ENCODE peak calls at places on chromosomes 4 and X, in ten cellular contexts. O, R, A, C, F, H, D, S, Q and U are unnamed samples.

GRCh38 chr4:124631760-124632159 is 80.8 kb downstream of the ANKRD50 start:
- DNase-seq in R (no peak), C (peak), F (no peak), H (peak), Q (no peak), A (peak), O (peak), D (peak), S (peak), U (no peak)

GRCh38 chrX:71222929-71223328 is at the start of gene GJB1:
- DNase-seq in F (no peak), A (no peak), R (no peak), D (no peak), O (no peak), Q (no peak), H (no peak), S (no peak), C (no peak), U (peak)

GRCh38 chrX:943035-943434 is 269.4 kb downstream of the CRLF2 start:
- DNase-seq in Q (no peak), R (no peak), A (no peak), D (no peak), S (no peak), O (no peak), C (no peak), F (no peak), H (no peak), U (no peak)

GRCh38 chrX:2608638-2609430 is 82.3 kb upstream of the CD99 start:
- DNase-seq in Q (peak), A (no peak), R (peak), C (peak), D (peak), O (peak), S (peak), H (peak), F (peak), U (peak)

GRCh38 chr4:76430519-76431388 is 4.3 kb upstream of the SHROOM3 start:
- DNase-seq in S (peak), Q (peak), F (no peak), H (peak), D (no peak), A (peak), R (no peak), C (peak), O (peak), U (peak)

GRCh38 chr4:185589067-185589844 is 53.9 kb upstream of the PDLIM3 start:
- DNase-seq in R (no peak), H (no peak), F (no peak), D (no peak), S (peak), Q (no peak), O (no peak), C (peak), A (no peak), U (no peak)

GRCh38 chr4:176198316-176198903 is 3.0 kb upstream of the SPATA4 start:
- DNase-seq in O (no peak), F (peak), Q (no peak), S (no peak), C (no peak), A (no peak), H (no peak), D (no peak), R (no peak), U (no peak)

GRCh38 chr4:185868983-185869938 is 57.3 kb upstream of the SORBS2 start:
- DNase-seq in R (no peak), Q (no peak), H (no peak), F (no peak), D (no peak), S (no peak), O (no peak), C (no peak), A (no peak), U (no peak)

GRCh38 chr4:6834867-6835266 is 52.3 kb downstream of the KIAA0232 start:
- DNase-seq in F (no peak), C (peak), S (no peak), D (no peak), O (no peak), A (no peak), R (no peak), Q (no peak), H (no peak), U (no peak)

GRCh38 chr4:118087366-118087765 is 53.1 kb downstream of the NDST3 start:
- DNase-seq in H (no peak), A (peak), F (no peak), D (no peak), S (no peak), O (no peak), C (no peak), Q (no peak), R (no peak), U (no peak)

GRCh38 chr4:68218044-68218443 is 27.4 kb downstream of the TMPRSS11B start:
- DNase-seq in F (no peak), A (no peak), H (no peak), O (no peak), Q (no peak), D (no peak), S (peak), C (peak), R (no peak), U (no peak)

GRCh38 chr4:184802203-184803015 is 23.4 kb downstream of the ACSL1 start:
- DNase-seq in C (peak), S (peak), O (no peak), R (no peak), D (no peak), H (no peak), A (no peak), F (no peak), Q (no peak), U (no peak)

GRCh38 chr4:109301691-109302365 is 630 bp downstream of the COL25A1 start:
- DNase-seq in F (peak), D (no peak), S (no peak), Q (no peak), A (no peak), R (no peak), H (no peak), C (no peak), O (no peak), U (peak)

GRCh38 chr4:163548481-163549243 is 54.2 kb downstream of the TMA16 start:
- DNase-seq in S (peak), D (no peak), R (no peak), Q (peak), F (no peak), A (peak), C (peak), O (peak), H (no peak), U (no peak)

GRCh38 chrX:107624893-107625292 is 3.4 kb upstream of the PRPS1 start:
- DNase-seq in S (no peak), C (no peak), A (no peak), R (no peak), H (no peak), O (no peak), Q (no peak), F (no peak), D (no peak), U (no peak)

GRCh38 chr4:141153751-141154510 is 20.7 kb upstream of the RNF150 start:
- DNase-seq in D (no peak), C (peak), Q (no peak), F (no peak), S (peak), H (peak), O (no peak), A (no peak), R (no peak), U (no peak)

GRCh38 chr4:111020961-111021360 is 398.1 kb upstream of the PITX2 start:
- DNase-seq in R (no peak), O (no peak), S (no peak), D (no peak), H (no peak), Q (no peak), A (no peak), F (no peak), C (no peak), U (no peak)

GRCh38 chrX:132652871-132653270 is 164.0 kb upstream of the MBNL3 start:
- DNase-seq in H (no peak), Q (no peak), R (no peak), O (no peak), F (no peak), A (no peak), C (no peak), S (no peak), D (no peak), U (no peak)

GRCh38 chrX:100685284-100685996 is 41.4 kb downstream of the SRPX2 start:
- DNase-seq in D (no peak), O (peak), A (peak), C (peak), S (peak), F (peak), R (peak), Q (peak), H (peak), U (peak)

GRCh38 chrX:130393451-130394074 is 8.1 kb upstream of the GPR119 start:
- DNase-seq in O (peak), R (no peak), Q (no peak), S (peak), F (peak), C (peak), A (peak), D (no peak), H (peak), U (peak)

GRCh38 chrX:2781698-2782097 is 29.9 kb downstream of the XG start:
- DNase-seq in R (no peak), A (no peak), F (no peak), D (no peak), O (no peak), S (no peak), Q (no peak), C (no peak), H (no peak), U (no peak)

GRCh38 chr4:110633358-110634319 is 10.8 kb upstream of the PITX2 start:
- DNase-seq in D (no peak), S (no peak), O (no peak), F (peak), Q (no peak), H (no peak), C (no peak), R (no peak), A (no peak), U (no peak)

GRCh38 chr4:100462206-100462605 is 55.6 kb downstream of the EMCN start:
- DNase-seq in C (peak), Q (no peak), D (no peak), O (peak), F (no peak), R (no peak), A (no peak), H (no peak), S (peak), U (no peak)

GRCh38 chrX:87402256-87402655 is 115.3 kb upstream of the KLHL4 start:
- DNase-seq in F (no peak), H (no peak), C (no peak), O (no peak), D (no peak), R (no peak), Q (no peak), A (no peak), S (no peak), U (no peak)

GRCh38 chr4:87575983-87576382 is 32.3 kb upstream of the DSPP start:
- DNase-seq in O (no peak), D (no peak), S (no peak), Q (no peak), R (no peak), F (no peak), H (no peak), C (no peak), A (no peak), U (no peak)

GRCh38 chr4:4659871-4660651 is 118.2 kb upstream of the STX18 start:
- DNase-seq in Q (no peak), S (peak), H (no peak), O (peak), R (no peak), A (peak), D (no peak), F (no peak), C (peak), U (no peak)

GRCh38 chr4:138919094-138919936 is 96.3 kb upstream of the NOCT start:
- DNase-seq in A (peak), O (peak), Q (peak), C (peak), R (peak), S (peak), H (peak), F (peak), D (no peak), U (peak)
- TF ChIP-seq CTCF in A (peak), O (peak), Q (peak), C (peak), R (peak), S (peak), H (no peak), F (peak), D (peak), U (peak)

DNA sequence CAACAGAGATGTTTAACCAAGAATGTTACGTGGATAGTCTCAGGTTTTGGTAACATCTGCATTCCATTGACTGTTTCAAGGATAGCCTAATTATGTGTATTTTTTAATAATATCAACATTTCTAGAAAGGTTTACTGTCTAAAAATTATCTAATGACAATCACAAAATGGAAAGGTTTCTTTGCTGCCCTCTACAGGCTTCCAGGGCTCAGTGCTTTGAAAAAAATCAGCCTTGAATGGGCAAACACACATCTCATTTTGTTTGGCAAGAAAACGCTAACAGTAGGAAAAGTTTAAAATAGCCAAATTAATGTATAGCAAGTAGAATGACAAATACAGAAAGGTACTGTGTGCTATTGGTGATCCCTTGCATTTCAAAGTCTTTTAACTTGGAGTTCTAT is 223.4 kb upstream of the PRPS2 start:
- DNase-seq in H (no peak), A (no peak), R (no peak), Q (peak), F (no peak), C (peak), S (no peak), D (no peak), O (peak), U (no peak)
- TF ChIP-seq CTCF in H (no peak), A (peak), R (no peak), Q (peak), F (peak), C (peak), S (peak), D (no peak), O (peak), U (peak)

DNA sequence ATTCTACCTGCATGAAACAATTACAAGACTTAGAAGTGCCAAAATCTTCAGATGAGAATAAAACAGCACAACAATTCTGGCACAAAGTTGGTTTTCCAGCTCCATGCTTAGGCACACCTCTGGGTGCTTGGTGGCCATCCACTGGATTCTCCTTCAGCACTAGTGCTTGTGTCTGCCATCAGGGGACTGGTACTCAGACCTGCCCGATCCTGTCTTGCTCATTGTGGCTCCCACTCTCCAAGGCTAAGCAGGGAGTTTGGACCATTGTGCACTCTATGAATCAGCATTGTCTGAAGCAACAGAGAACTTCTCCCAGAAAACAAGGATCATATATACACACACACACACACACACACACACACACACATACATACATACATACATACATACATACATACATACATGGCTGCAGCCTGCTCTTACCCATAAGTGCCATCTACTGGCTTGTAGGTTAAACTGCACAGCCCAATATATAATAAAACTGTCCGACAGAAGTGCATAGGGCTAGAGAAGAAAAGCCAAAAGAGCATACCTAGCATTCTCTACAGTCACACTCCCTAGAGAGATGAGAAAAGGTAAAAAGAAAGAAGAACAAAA is 345.3 kb upstream of the LCORL start:
- DNase-seq in A (no peak), Q (no peak), R (no peak), H (no peak), O (peak), C (peak), S (peak), D (no peak), F (no peak), U (no peak)
- TF ChIP-seq CTCF in A (peak), Q (peak), R (peak), H (no peak), O (no peak), C (peak), S (peak), D (no peak), F (peak), U (peak)

GRCh38 chr4:154049457-154050181 is 260.7 kb upstream of the SFRP2 start:
- DNase-seq in F (peak), H (no peak), D (no peak), Q (no peak), R (no peak), O (peak), S (peak), C (peak), A (no peak), U (peak)
- TF ChIP-seq CTCF in F (peak), H (no peak), D (no peak), Q (no peak), R (no peak), O (no peak), S (no peak), C (peak), A (peak), U (peak)

GRCh38 chrX:19094654-19095053 is 27.6 kb downstream of the ADGRG2 start:
- DNase-seq in A (no peak), C (no peak), R (no peak), D (no peak), F (no peak), Q (no peak), S (no peak), O (no peak), H (no peak), U (no peak)
- TF ChIP-seq CTCF in A (no peak), C (no peak), R (no peak), D (no peak), F (no peak), Q (no peak), S (no peak), O (no peak), H (no peak), U (no peak)

GRCh38 chr4:27176400-27176799 is 315.8 kb downstream of the STIM2 start:
- DNase-seq in O (peak), H (no peak), S (peak), Q (no peak), F (peak), D (no peak), R (no peak), C (peak), A (no peak), U (no peak)
- TF ChIP-seq CTCF in O (no peak), H (no peak), S (peak), Q (peak), F (peak), D (peak), R (no peak), C (peak), A (peak), U (peak)

DNA sequence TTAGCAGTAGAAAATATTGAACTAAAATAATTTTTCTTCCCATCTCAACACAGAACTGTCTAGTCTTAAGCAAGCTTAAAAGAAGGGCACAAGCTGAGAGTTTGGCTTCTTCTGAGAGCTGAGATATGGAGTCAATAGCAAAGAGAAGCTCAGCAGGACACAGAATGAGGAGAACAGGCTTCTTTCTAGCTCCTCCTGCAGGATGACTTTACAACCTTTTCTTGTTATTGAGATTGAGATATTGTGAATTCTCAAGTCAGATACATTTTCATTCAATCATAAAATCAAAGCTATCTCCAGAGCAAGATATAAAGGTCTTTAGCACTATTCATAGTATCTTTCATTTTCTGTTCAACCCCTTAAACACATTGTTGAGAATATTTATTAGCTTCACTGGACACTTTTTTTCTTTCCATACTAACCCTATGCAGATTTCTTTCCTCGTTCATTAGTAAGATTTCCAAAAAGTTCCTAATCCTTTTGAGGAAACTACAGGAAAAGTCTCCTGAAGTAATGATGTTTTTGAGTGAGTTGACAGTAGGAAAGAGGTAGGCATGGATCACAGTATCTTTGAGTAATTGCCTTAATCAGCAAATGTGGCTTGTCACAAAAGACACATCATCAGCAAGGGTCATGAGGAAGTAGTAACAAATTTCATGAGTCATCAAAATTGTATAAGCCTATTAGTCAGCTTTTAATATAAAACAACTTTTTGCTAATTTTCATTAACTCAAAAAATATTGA is 17.8 kb upstream of the CXCL3 start:
- DNase-seq in H (no peak), Q (no peak), R (no peak), O (peak), A (no peak), D (no peak), S (peak), C (peak), F (no peak), U (no peak)
- TF ChIP-seq CTCF in H (no peak), Q (no peak), R (no peak), O (no peak), A (no peak), D (no peak), S (peak), C (peak), F (peak), U (no peak)

GRCh38 chr4:70993181-70994068 is at the start of gene DCK:
- DNase-seq in F (peak), H (peak), Q (peak), C (peak), O (peak), R (peak), D (peak), S (peak), A (peak), U (peak)
- TF ChIP-seq CTCF in F (no peak), H (no peak), Q (no peak), C (no peak), O (no peak), R (no peak), D (no peak), S (no peak), A (no peak), U (no peak)

GRCh38 chrX:73401591-73402266 is 45.1 kb upstream of the CDX4 start:
- DNase-seq in C (no peak), S (no peak), Q (no peak), D (no peak), F (peak), A (no peak), H (peak), O (no peak), R (no peak), U (peak)
- TF ChIP-seq CTCF in C (no peak), S (no peak), Q (no peak), D (no peak), F (peak), A (no peak), H (no peak), O (no peak), R (no peak), U (no peak)